ENCODE peak calls at places on chromosomes 11 and 22, in seven cellular contexts. Q, B, Z, V, U, J and N are unnamed samples.

GRCh38 chr11:103947566-103947919 is 88.9 kb upstream of the DDI1 start:
- DNase-seq in J (no peak), B (no peak), Q (no peak), Z (peak), U (no peak), V (no peak), N (no peak)

GRCh38 chr22:47091241-47091691 is 328.8 kb downstream of the TBC1D22A start:
- DNase-seq in Z (peak), B (no peak), V (no peak), Q (no peak), U (no peak), J (peak), N (peak)

GRCh38 chr11:4093519-4094347 is 866 bp upstream of the RRM1 start:
- DNase-seq in B (no peak), V (no peak), Q (no peak), Z (no peak), U (no peak), J (no peak), N (peak)

GRCh38 chr11:1531961-1532586 is 40.0 kb downstream of the DUSP8 start:
- DNase-seq in U (peak), J (no peak), Q (no peak), Z (no peak), B (no peak), V (no peak), N (no peak)

GRCh38 chr11:114166897-114167323 is 107.4 kb downstream of the ZBTB16 start:
- DNase-seq in Z (peak), Q (no peak), U (no peak), J (peak), V (no peak), B (peak), N (no peak)

GRCh38 chr22:29011868-29012428 is 49.7 kb downstream of the C22orf31 start:
- DNase-seq in B (no peak), Z (no peak), V (no peak), Q (no peak), U (no peak), J (no peak), N (no peak)

GRCh38 chr22:22927888-22928665 is 40.5 kb downstream of the IGLL5 start:
- DNase-seq in Z (no peak), J (peak), U (no peak), B (no peak), V (no peak), Q (no peak), N (no peak)

GRCh38 chr11:26951849-26952515 is 41.9 kb upstream of the FIBIN start:
- DNase-seq in Z (no peak), V (no peak), U (no peak), B (no peak), J (no peak), Q (no peak), N (no peak)

GRCh38 chr11:111419641-111420327 is 40.7 kb upstream of the POU2AF1 start:
- DNase-seq in U (no peak), Q (no peak), V (no peak), J (no peak), B (no peak), Z (no peak), N (no peak)

GRCh38 chr11:71977743-71978418 is 20.8 kb upstream of the IL18BP start:
- DNase-seq in Q (peak), J (peak), Z (peak), V (no peak), U (no peak), B (peak), N (peak)